ENCODE peak calls at places on chromosomes 7 and 10, in nine cellular contexts. Y, B, M, J, R, Q, K, P and N are unnamed samples.

GRCh38 chr10:93897070-93897797 is 3.5 kb downstream of the SLC35G1 start:
- DNase-seq in Y (no peak), B (no peak), M (no peak), J (no peak), R (no peak), Q (no peak), K (no peak), P (no peak), N (no peak)

GRCh38 chr10:113415246-113415645 is 137.6 kb upstream of the HABP2 start:
- DNase-seq in Y (no peak), B (no peak), M (no peak), J (no peak), R (no peak), Q (no peak), K (no peak), P (no peak), N (no peak)

GRCh38 chr10:52040486-52040885 is 273.6 kb upstream of the DKK1 start:
- DNase-seq in Y (no peak), B (no peak), M (no peak), J (no peak), R (no peak), Q (no peak), K (no peak), P (no peak), N (no peak)

GRCh38 chr10:16904619-16905018 is 87.4 kb upstream of the RSU1 start:
- DNase-seq in Y (no peak), B (peak; percentile 64), M (no peak), J (no peak), R (no peak), Q (no peak), K (no peak), P (no peak), N (no peak)

GRCh38 chr10:125102216-125102615 is 58.1 kb downstream of the CTBP2 start:
- DNase-seq in Y (no peak), B (peak; percentile 81), M (peak; percentile 61), J (peak; percentile 74), R (no peak), Q (no peak), K (peak; percentile 62), P (no peak), N (no peak)

GRCh38 chr10:28385748-28386507 is 83.1 kb upstream of the MPP7 start:
- DNase-seq in Y (no peak), B (no peak), M (no peak), J (no peak), R (no peak), Q (no peak), K (no peak), P (no peak), N (no peak)

GRCh38 chr7:41792099-41792498 is 89.2 kb upstream of the INHBA start:
- DNase-seq in Y (no peak), B (peak; percentile 41), M (peak; percentile 2), J (no peak), R (no peak), Q (no peak), K (no peak), P (no peak), N (no peak)

GRCh38 chr10:129231821-129232220 is 235.2 kb upstream of the MGMT start:
- DNase-seq in Y (no peak), B (no peak), M (no peak), J (no peak), R (no peak), Q (no peak), K (no peak), P (no peak), N (no peak)

GRCh38 chr10:70476249-70477035 is 2.1 kb upstream of the PALD1 start:
- DNase-seq in Y (no peak), B (no peak), M (no peak), J (no peak), R (no peak), Q (no peak), K (no peak), P (no peak), N (no peak)

GRCh38 chr10:132273304-132273944 is 34.3 kb downstream of the STK32C start:
- DNase-seq in Y (no peak), B (no peak), M (no peak), J (no peak), R (no peak), Q (no peak), K (no peak), P (no peak), N (no peak)

GRCh38 chr10:118584181-118584954 is 11.1 kb downstream of the PRLHR start:
- DNase-seq in Y (no peak), B (peak; percentile 70), M (peak; percentile 23), J (no peak), R (no peak), Q (no peak), K (no peak), P (peak; percentile 66), N (peak; percentile 46)

GRCh38 chr10:108582387-108582786 is 1340.9 kb downstream of the XPNPEP1 start:
- DNase-seq in Y (no peak), B (no peak), M (no peak), J (no peak), R (no peak), Q (no peak), K (no peak), P (no peak), N (no peak)

GRCh38 chr7:44284881-44285541 is 40.4 kb downstream of the CAMK2B start:
- DNase-seq in Y (no peak), B (no peak), M (no peak), J (peak; percentile 49), R (no peak), Q (peak; percentile 12), K (peak; percentile 69), P (peak; percentile 3), N (no peak)

GRCh38 chr7:17832242-17832641 is 108.1 kb downstream of the SNX13 start:
- DNase-seq in Y (no peak), B (no peak), M (no peak), J (no peak), R (no peak), Q (no peak), K (no peak), P (no peak), N (no peak)

GRCh38 chr10:117615649-117616048 is 73.1 kb downstream of the EMX2 start:
- DNase-seq in Y (no peak), B (no peak), M (no peak), J (no peak), R (no peak), Q (no peak), K (no peak), P (no peak), N (peak; percentile 64)

GRCh38 chr7:103379270-103379975 is 32.0 kb downstream of the PSMC2 start:
- DNase-seq in Y (no peak), B (no peak), M (no peak), J (no peak), R (no peak), Q (no peak), K (no peak), P (no peak), N (no peak)

GRCh38 chr10:43099928-43100327 is 23.1 kb downstream of the RET start:
- DNase-seq in Y (no peak), B (no peak), M (no peak), J (no peak), R (no peak), Q (no peak), K (no peak), P (no peak), N (no peak)

GRCh38 chr10:44463511-44464121 is 78.7 kb upstream of the CXCL12 start:
- DNase-seq in Y (no peak), B (no peak), M (no peak), J (no peak), R (no peak), Q (no peak), K (no peak), P (no peak), N (no peak)

GRCh38 chr7:130894146-130895005 is 160.4 kb upstream of the KLF14 start:
- DNase-seq in Y (peak; percentile 68), B (peak; percentile 78), M (peak; percentile 93), J (no peak), R (peak; percentile 65), Q (peak; percentile 99), K (no peak), P (peak; percentile 91), N (peak; percentile 92)

GRCh38 chr10:13658864-13659685 is 72.3 kb downstream of the PRPF18 start:
- DNase-seq in Y (peak; percentile 63), B (no peak), M (no peak), J (peak; percentile 87), R (no peak), Q (no peak), K (no peak), P (no peak), N (no peak)
- H3K4me3 ChIP-seq in Y (no peak overlapping the region), B (no peak overlapping the region), M (no peak overlapping the region), J (no peak overlapping the region), R (no peak overlapping the region), Q (no peak overlapping the region), K (no peak overlapping the region), P (no peak overlapping the region), N (no peak overlapping the region)

DNA sequence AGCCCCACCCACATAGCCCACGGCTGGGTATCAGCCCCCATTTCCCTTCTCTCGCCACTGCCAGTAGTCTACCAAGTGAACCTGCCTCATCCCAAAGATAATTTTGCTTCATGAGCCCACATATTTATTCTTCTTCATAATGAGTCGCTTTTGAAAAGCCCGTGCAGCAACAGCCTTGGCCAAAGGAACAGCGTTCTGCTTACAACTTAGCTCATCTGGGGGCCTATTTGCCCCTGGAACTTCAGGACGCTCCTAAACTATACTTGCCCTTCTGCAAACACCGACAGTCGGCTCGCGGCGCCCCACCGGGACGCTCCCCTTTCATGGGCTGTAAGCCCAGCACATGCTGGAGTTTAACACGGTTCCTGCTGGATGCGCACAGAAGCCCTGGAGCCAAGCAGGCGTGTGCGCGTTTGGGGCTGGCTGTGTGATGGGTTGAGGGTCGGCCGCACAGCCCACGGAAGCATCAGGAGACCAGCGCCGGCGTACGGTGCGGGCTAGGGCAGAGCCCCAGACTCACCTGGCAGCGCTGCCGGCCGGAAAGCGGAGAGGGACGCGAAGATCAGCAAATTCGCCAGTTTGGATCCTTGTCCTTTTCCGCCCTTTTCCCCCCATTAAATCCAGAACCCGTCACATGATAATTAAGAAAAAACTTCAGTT is 370 bp downstream of the TMEM60 start:
- DNase-seq in Y (no peak), B (peak; percentile 34), M (no peak), J (no peak), R (no peak), Q (no peak), K (no peak), P (peak; percentile 30), N (no peak)
- TF ChIP-seq POLR2A in Y (peak; percentile 28), B (no peak), M (peak; percentile 20), J (no peak), R (no peak), Q (no peak), K (no peak), P (no peak), N (no peak)

DNA sequence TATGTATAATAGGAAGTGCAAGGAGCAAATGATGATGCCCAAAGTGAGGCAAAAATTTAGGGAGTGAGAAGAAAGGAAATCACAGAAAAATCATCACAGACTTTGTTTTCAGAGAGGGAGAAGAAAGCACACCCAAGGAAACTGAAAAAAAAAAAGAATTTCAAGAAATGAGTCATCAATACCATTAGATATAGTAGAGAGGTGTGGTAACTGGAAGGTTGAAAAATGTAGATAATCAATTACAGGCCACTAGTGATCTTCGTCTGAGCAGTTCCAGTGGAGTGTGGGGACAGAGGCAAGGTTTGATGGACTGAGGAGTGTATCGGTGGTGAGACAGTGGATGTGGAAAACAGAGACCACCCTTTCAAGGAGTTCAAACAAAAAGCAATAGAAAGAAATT is 31.7 kb downstream of the ASB4 start:
- DNase-seq in Y (no peak), B (no peak), M (no peak), J (no peak), R (no peak), Q (no peak), K (no peak), P (no peak), N (no peak)
- H3K4me3 ChIP-seq in Y (no peak overlapping the region), B (no peak overlapping the region), M (no peak overlapping the region), J (no peak overlapping the region), R (no peak overlapping the region), Q (no peak overlapping the region), K (no peak overlapping the region), P (no peak overlapping the region), N (no peak overlapping the region)

GRCh38 chr7:93944673-93945072 is 23.1 kb downstream of the GNG11 start:
- DNase-seq in Y (no peak), B (peak; percentile 38), M (no peak), J (no peak), R (no peak), Q (no peak), K (no peak), P (no peak), N (no peak)
- TF ChIP-seq POLR2A in Y (no peak), B (no peak), M (no peak), J (no peak), R (no peak), Q (no peak), K (no peak), P (no peak), N (no peak)